ENCODE peak calls at places on chromosomes 5 and 9, in seven cellular contexts. One of them, this sample, is unnamed.

GRCh38 chr9:21841133-21841532 is 38.7 kb downstream of the MTAP start:
- DNase-seq in GM10248: no peak
- DNase-seq in epithelial cell of esophagus: no peak
- DNase-seq in fibroblast of lung: no peak
- DNase-seq in CD4-positive, alpha-beta T cell: no peak
- DNase-seq in cardiac fibroblast: no peak
- DNase-seq in HCT116: no peak
- DNase-seq in this sample: no peak

GRCh38 chr9:75892168-75892901 is 1.9 kb downstream of the PCSK5 start:
- DNase-seq in GM10248: no peak
- DNase-seq in epithelial cell of esophagus: peak
- DNase-seq in fibroblast of lung: peak
- DNase-seq in CD4-positive, alpha-beta T cell: no peak
- DNase-seq in cardiac fibroblast: peak
- DNase-seq in HCT116: no peak
- DNase-seq in this sample: no peak

GRCh38 chr9:12737871-12738270 is 36.9 kb upstream of the LURAP1L start:
- DNase-seq in GM10248: no peak
- DNase-seq in epithelial cell of esophagus: no peak
- DNase-seq in fibroblast of lung: no peak
- DNase-seq in CD4-positive, alpha-beta T cell: no peak
- DNase-seq in cardiac fibroblast: no peak
- DNase-seq in HCT116: no peak
- DNase-seq in this sample: no peak

GRCh38 chr5:146698651-146699050 is 179.9 kb downstream of the PPP2R2B start:
- DNase-seq in GM10248: no peak
- DNase-seq in epithelial cell of esophagus: no peak
- DNase-seq in fibroblast of lung: no peak
- DNase-seq in CD4-positive, alpha-beta T cell: no peak
- DNase-seq in cardiac fibroblast: no peak
- DNase-seq in HCT116: no peak
- DNase-seq in this sample: no peak

GRCh38 chr5:10607666-10608442 is 44.0 kb downstream of the ANKRD33B start:
- DNase-seq in GM10248: no peak
- DNase-seq in epithelial cell of esophagus: no peak
- DNase-seq in fibroblast of lung: peak
- DNase-seq in CD4-positive, alpha-beta T cell: no peak
- DNase-seq in cardiac fibroblast: peak
- DNase-seq in HCT116: no peak
- DNase-seq in this sample: no peak

GRCh38 chr5:177476531-177477233 is 3.2 kb upstream of the DBN1 start:
- DNase-seq in GM10248: no peak
- DNase-seq in epithelial cell of esophagus: no peak
- DNase-seq in fibroblast of lung: peak
- DNase-seq in CD4-positive, alpha-beta T cell: no peak
- DNase-seq in cardiac fibroblast: peak
- DNase-seq in HCT116: no peak
- DNase-seq in this sample: no peak

GRCh38 chr5:134539732-134540131 is 14.3 kb downstream of the JADE2 start:
- DNase-seq in GM10248: no peak
- DNase-seq in epithelial cell of esophagus: no peak
- DNase-seq in fibroblast of lung: no peak
- DNase-seq in CD4-positive, alpha-beta T cell: no peak
- DNase-seq in cardiac fibroblast: no peak
- DNase-seq in HCT116: no peak
- DNase-seq in this sample: no peak

GRCh38 chr5:178284095-178284675 is 51.6 kb upstream of the PHYKPL start:
- DNase-seq in GM10248: no peak
- DNase-seq in epithelial cell of esophagus: peak
- DNase-seq in fibroblast of lung: no peak
- DNase-seq in CD4-positive, alpha-beta T cell: no peak
- DNase-seq in cardiac fibroblast: no peak
- DNase-seq in HCT116: peak
- DNase-seq in this sample: no peak

GRCh38 chr5:17831279-17831678 is 197.0 kb downstream of the TAF11L14 start:
- DNase-seq in GM10248: no peak
- DNase-seq in epithelial cell of esophagus: no peak
- DNase-seq in fibroblast of lung: no peak
- DNase-seq in CD4-positive, alpha-beta T cell: no peak
- DNase-seq in cardiac fibroblast: no peak
- DNase-seq in HCT116: no peak
- DNase-seq in this sample: no peak

GRCh38 chr5:26009742-26010141 is 1028.6 kb downstream of the CDH9 start:
- DNase-seq in GM10248: no peak
- DNase-seq in epithelial cell of esophagus: no peak
- DNase-seq in fibroblast of lung: no peak
- DNase-seq in CD4-positive, alpha-beta T cell: no peak
- DNase-seq in cardiac fibroblast: no peak
- DNase-seq in HCT116: no peak
- DNase-seq in this sample: no peak

GRCh38 chr9:137798901-137799629 is 78.5 kb upstream of the CACNA1B start:
- DNase-seq in GM10248: no peak
- DNase-seq in epithelial cell of esophagus: no peak
- DNase-seq in fibroblast of lung: no peak
- DNase-seq in CD4-positive, alpha-beta T cell: no peak
- DNase-seq in cardiac fibroblast: no peak
- DNase-seq in HCT116: no peak
- DNase-seq in this sample: no peak

GRCh38 chr9:113654605-113655193 is 191.2 kb downstream of the RGS3 start:
- DNase-seq in GM10248: no peak
- DNase-seq in epithelial cell of esophagus: no peak
- DNase-seq in fibroblast of lung: peak
- DNase-seq in CD4-positive, alpha-beta T cell: no peak
- DNase-seq in cardiac fibroblast: peak
- DNase-seq in HCT116: no peak
- DNase-seq in this sample: no peak

GRCh38 chr5:125306741-125307140 is 560.3 kb upstream of the ZNF608 start:
- DNase-seq in GM10248: no peak
- DNase-seq in epithelial cell of esophagus: no peak
- DNase-seq in fibroblast of lung: no peak
- DNase-seq in CD4-positive, alpha-beta T cell: no peak
- DNase-seq in cardiac fibroblast: no peak
- DNase-seq in HCT116: no peak
- DNase-seq in this sample: no peak

GRCh38 chr5:76524872-76525271 is 98.3 kb downstream of the F2RL2 start:
- DNase-seq in GM10248: no peak
- DNase-seq in epithelial cell of esophagus: no peak
- DNase-seq in fibroblast of lung: peak
- DNase-seq in CD4-positive, alpha-beta T cell: no peak
- DNase-seq in cardiac fibroblast: peak
- DNase-seq in HCT116: no peak
- DNase-seq in this sample: no peak

GRCh38 chr9:79116064-79116463 is 455.7 kb upstream of the TLE4 start:
- DNase-seq in GM10248: no peak
- DNase-seq in epithelial cell of esophagus: no peak
- DNase-seq in fibroblast of lung: no peak
- DNase-seq in CD4-positive, alpha-beta T cell: no peak
- DNase-seq in cardiac fibroblast: no peak
- DNase-seq in HCT116: no peak
- DNase-seq in this sample: no peak

GRCh38 chr9:134150557-134151214 is 13.7 kb downstream of the RNU6ATAC start:
- DNase-seq in GM10248: no peak
- DNase-seq in epithelial cell of esophagus: no peak
- DNase-seq in fibroblast of lung: no peak
- DNase-seq in CD4-positive, alpha-beta T cell: no peak
- DNase-seq in cardiac fibroblast: no peak
- DNase-seq in HCT116: no peak
- DNase-seq in this sample: no peak

GRCh38 chr9:110025551-110026170 is 182.3 kb downstream of the C9orf152 start:
- DNase-seq in GM10248: no peak
- DNase-seq in epithelial cell of esophagus: no peak
- DNase-seq in fibroblast of lung: peak
- DNase-seq in CD4-positive, alpha-beta T cell: no peak
- DNase-seq in cardiac fibroblast: no peak
- DNase-seq in HCT116: no peak
- DNase-seq in this sample: no peak

GRCh38 chr5:102222772-102223171 is 73.3 kb downstream of the SLCO4C1 start:
- DNase-seq in GM10248: no peak
- DNase-seq in epithelial cell of esophagus: no peak
- DNase-seq in fibroblast of lung: no peak
- DNase-seq in CD4-positive, alpha-beta T cell: no peak
- DNase-seq in cardiac fibroblast: no peak
- DNase-seq in HCT116: no peak
- DNase-seq in this sample: no peak

GRCh38 chr9:80146466-80146865 is 574.7 kb downstream of the TLE4 start:
- DNase-seq in GM10248: no peak
- DNase-seq in epithelial cell of esophagus: peak
- DNase-seq in fibroblast of lung: no peak
- DNase-seq in CD4-positive, alpha-beta T cell: no peak
- DNase-seq in cardiac fibroblast: no peak
- DNase-seq in HCT116: no peak
- DNase-seq in this sample: no peak
- TF ChIP-seq CTCF in GM10248: peak
- TF ChIP-seq CTCF in epithelial cell of esophagus: no peak
- TF ChIP-seq CTCF in fibroblast of lung: no peak
- TF ChIP-seq CTCF in CD4-positive, alpha-beta T cell: no peak
- TF ChIP-seq CTCF in cardiac fibroblast: no peak
- TF ChIP-seq CTCF in HCT116: no peak
- TF ChIP-seq CTCF in this sample: peak

DNA sequence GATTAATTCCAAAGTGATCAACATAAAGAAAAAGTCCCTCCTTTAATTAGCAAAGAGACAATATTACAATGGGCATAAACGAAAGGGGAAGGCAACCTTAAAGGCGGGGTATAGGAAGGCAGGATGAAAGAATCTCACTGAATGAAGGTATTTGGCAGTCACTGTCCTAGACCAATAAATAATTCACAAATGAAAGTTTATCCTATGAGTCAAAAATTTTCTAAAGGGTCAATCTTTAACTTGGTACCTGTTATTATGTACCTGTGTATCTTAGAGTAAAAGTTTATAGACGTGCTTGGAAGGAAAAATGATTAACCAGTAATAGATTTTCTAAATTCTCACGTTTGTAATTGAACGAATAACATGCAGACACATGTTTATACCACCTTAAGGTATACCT is 945.8 kb upstream of the DMAC1 start:
- DNase-seq in GM10248: no peak
- DNase-seq in epithelial cell of esophagus: no peak
- DNase-seq in fibroblast of lung: no peak
- DNase-seq in CD4-positive, alpha-beta T cell: no peak
- DNase-seq in cardiac fibroblast: no peak
- DNase-seq in HCT116: no peak
- DNase-seq in this sample: no peak
- TF ChIP-seq CTCF in GM10248: no peak
- TF ChIP-seq CTCF in epithelial cell of esophagus: no peak
- TF ChIP-seq CTCF in fibroblast of lung: no peak
- TF ChIP-seq CTCF in CD4-positive, alpha-beta T cell: no peak
- TF ChIP-seq CTCF in cardiac fibroblast: no peak
- TF ChIP-seq CTCF in HCT116: no peak
- TF ChIP-seq CTCF in this sample: no peak

DNA sequence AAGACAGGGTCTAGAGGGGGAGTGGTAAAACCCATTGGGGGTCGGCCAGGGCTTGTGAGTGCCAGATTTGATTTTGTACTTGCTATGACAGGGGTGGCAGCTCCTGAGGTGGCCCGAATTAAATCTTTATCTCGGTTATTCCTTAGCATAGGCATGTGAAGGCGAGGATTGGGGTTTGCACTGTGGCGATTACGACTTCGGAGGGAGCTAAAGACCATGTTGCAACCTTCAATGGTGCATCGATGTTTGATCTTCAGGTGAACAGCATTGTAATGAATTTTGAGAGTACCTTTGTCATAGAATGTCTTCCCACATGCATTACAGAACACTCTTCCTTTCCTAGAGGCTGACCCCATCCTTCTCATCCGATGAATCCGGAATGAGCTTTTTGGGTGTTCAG is 433.9 kb downstream of the BNC2 start:
- DNase-seq in GM10248: no peak
- DNase-seq in epithelial cell of esophagus: no peak
- DNase-seq in fibroblast of lung: no peak
- DNase-seq in CD4-positive, alpha-beta T cell: no peak
- DNase-seq in cardiac fibroblast: no peak
- DNase-seq in HCT116: no peak
- DNase-seq in this sample: no peak
- TF ChIP-seq CTCF in GM10248: no peak
- TF ChIP-seq CTCF in epithelial cell of esophagus: no peak
- TF ChIP-seq CTCF in fibroblast of lung: no peak
- TF ChIP-seq CTCF in CD4-positive, alpha-beta T cell: no peak
- TF ChIP-seq CTCF in cardiac fibroblast: no peak
- TF ChIP-seq CTCF in HCT116: no peak
- TF ChIP-seq CTCF in this sample: no peak

GRCh38 chr5:83711982-83712601 is 8.6 kb downstream of the HAPLN1 start:
- DNase-seq in GM10248: peak
- DNase-seq in epithelial cell of esophagus: peak
- DNase-seq in fibroblast of lung: peak
- DNase-seq in CD4-positive, alpha-beta T cell: no peak
- DNase-seq in cardiac fibroblast: peak
- DNase-seq in HCT116: no peak
- DNase-seq in this sample: no peak
- TF ChIP-seq CTCF in GM10248: peak
- TF ChIP-seq CTCF in epithelial cell of esophagus: peak
- TF ChIP-seq CTCF in fibroblast of lung: peak
- TF ChIP-seq CTCF in CD4-positive, alpha-beta T cell: peak
- TF ChIP-seq CTCF in cardiac fibroblast: peak
- TF ChIP-seq CTCF in HCT116: peak
- TF ChIP-seq CTCF in this sample: peak

GRCh38 chr9:126604706-126605105 is 9.0 kb upstream of the LMX1B start:
- DNase-seq in GM10248: no peak
- DNase-seq in epithelial cell of esophagus: no peak
- DNase-seq in fibroblast of lung: no peak
- DNase-seq in CD4-positive, alpha-beta T cell: no peak
- DNase-seq in cardiac fibroblast: no peak
- DNase-seq in HCT116: no peak
- DNase-seq in this sample: no peak

GRCh38 chr9:126604059-126604685 is 9.6 kb upstream of the LMX1B start:
- DNase-seq in GM10248: no peak
- DNase-seq in epithelial cell of esophagus: no peak
- DNase-seq in fibroblast of lung: no peak
- DNase-seq in CD4-positive, alpha-beta T cell: no peak
- DNase-seq in cardiac fibroblast: no peak
- DNase-seq in HCT116: no peak
- DNase-seq in this sample: no peak

GRCh38 chr9:126595982-126596381 is 17.7 kb upstream of the LMX1B start:
- DNase-seq in GM10248: no peak
- DNase-seq in epithelial cell of esophagus: no peak
- DNase-seq in fibroblast of lung: no peak
- DNase-seq in CD4-positive, alpha-beta T cell: no peak
- DNase-seq in cardiac fibroblast: no peak
- DNase-seq in HCT116: no peak
- DNase-seq in this sample: no peak

GRCh38 chr9:126599047-126599650 is 14.6 kb upstream of the LMX1B start:
- DNase-seq in GM10248: no peak
- DNase-seq in epithelial cell of esophagus: no peak
- DNase-seq in fibroblast of lung: no peak
- DNase-seq in CD4-positive, alpha-beta T cell: no peak
- DNase-seq in cardiac fibroblast: no peak
- DNase-seq in HCT116: no peak
- DNase-seq in this sample: no peak
- TF ChIP-seq CTCF in GM10248: no peak
- TF ChIP-seq CTCF in epithelial cell of esophagus: peak
- TF ChIP-seq CTCF in fibroblast of lung: no peak
- TF ChIP-seq CTCF in CD4-positive, alpha-beta T cell: no peak
- TF ChIP-seq CTCF in cardiac fibroblast: peak
- TF ChIP-seq CTCF in HCT116: no peak
- TF ChIP-seq CTCF in this sample: peak

GRCh38 chr5:78361226-78361993 is 993 bp downstream of the SCAMP1 start:
- DNase-seq in GM10248: no peak
- DNase-seq in epithelial cell of esophagus: peak
- DNase-seq in fibroblast of lung: peak
- DNase-seq in CD4-positive, alpha-beta T cell: peak
- DNase-seq in cardiac fibroblast: peak
- DNase-seq in HCT116: no peak
- DNase-seq in this sample: peak
- TF ChIP-seq CTCF in GM10248: no peak
- TF ChIP-seq CTCF in epithelial cell of esophagus: peak
- TF ChIP-seq CTCF in fibroblast of lung: peak
- TF ChIP-seq CTCF in CD4-positive, alpha-beta T cell: no peak
- TF ChIP-seq CTCF in cardiac fibroblast: peak
- TF ChIP-seq CTCF in HCT116: no peak
- TF ChIP-seq CTCF in this sample: peak

GRCh38 chr5:157188270-157188669 is 7.6 kb downstream of the ITK start:
- DNase-seq in GM10248: no peak
- DNase-seq in epithelial cell of esophagus: no peak
- DNase-seq in fibroblast of lung: no peak
- DNase-seq in CD4-positive, alpha-beta T cell: no peak
- DNase-seq in cardiac fibroblast: no peak
- DNase-seq in HCT116: no peak
- DNase-seq in this sample: no peak
- TF ChIP-seq CTCF in GM10248: no peak
- TF ChIP-seq CTCF in epithelial cell of esophagus: no peak
- TF ChIP-seq CTCF in fibroblast of lung: no peak
- TF ChIP-seq CTCF in CD4-positive, alpha-beta T cell: no peak
- TF ChIP-seq CTCF in cardiac fibroblast: no peak
- TF ChIP-seq CTCF in HCT116: no peak
- TF ChIP-seq CTCF in this sample: no peak